ENCODE peak calls at places on chromosomes 12 and 14, in eight cellular contexts. One of them, this sample, is unnamed.
A peak's percentile ranks its signal among the peaks of the same experiment; 100 is the strongest.

GRCh38 chr14:50855558-50855957 is 16.3 kb upstream of the ABHD12B start:
- DNase-seq in CD8-positive, alpha-beta T cell: no peak
- DNase-seq in colonic mucosa: no peak
- DNase-seq in IMR-90: no peak
- DNase-seq in gastrocnemius medialis: no peak
- DNase-seq in breast epithelium: no peak
- DNase-seq in HCT116: no peak
- DNase-seq in pancreas: no peak
- DNase-seq in this sample: no peak

GRCh38 chr14:95432152-95433093 is 84.0 kb downstream of the SYNE3 start:
- DNase-seq in CD8-positive, alpha-beta T cell: no peak
- DNase-seq in colonic mucosa: peak; percentile 56
- DNase-seq in IMR-90: peak; percentile 6
- DNase-seq in gastrocnemius medialis: no peak
- DNase-seq in breast epithelium: no peak
- DNase-seq in HCT116: no peak
- DNase-seq in pancreas: peak; percentile 55
- DNase-seq in this sample: no peak

GRCh38 chr12:122023339-122024131 is 1.9 kb downstream of the BCL7A start:
- DNase-seq in CD8-positive, alpha-beta T cell: no peak
- DNase-seq in colonic mucosa: peak; percentile 72
- DNase-seq in IMR-90: peak; percentile 70
- DNase-seq in gastrocnemius medialis: peak; percentile 67
- DNase-seq in breast epithelium: peak; percentile 78
- DNase-seq in HCT116: peak; percentile 42
- DNase-seq in pancreas: peak; percentile 89
- DNase-seq in this sample: peak; percentile 21

GRCh38 chr12:128387811-128388422 is 120.9 kb downstream of the TMEM132C start:
- DNase-seq in CD8-positive, alpha-beta T cell: no peak
- DNase-seq in colonic mucosa: peak; percentile 46
- DNase-seq in IMR-90: no peak
- DNase-seq in gastrocnemius medialis: no peak
- DNase-seq in breast epithelium: no peak
- DNase-seq in HCT116: no peak
- DNase-seq in pancreas: peak; percentile 38
- DNase-seq in this sample: no peak

GRCh38 chr14:50874842-50875241 is 3.0 kb downstream of the ABHD12B start:
- DNase-seq in CD8-positive, alpha-beta T cell: no peak
- DNase-seq in colonic mucosa: no peak
- DNase-seq in IMR-90: no peak
- DNase-seq in gastrocnemius medialis: no peak
- DNase-seq in breast epithelium: no peak
- DNase-seq in HCT116: no peak
- DNase-seq in pancreas: no peak
- DNase-seq in this sample: no peak

GRCh38 chr12:124094188-124094587 is 121.2 kb downstream of the ZNF664 start:
- DNase-seq in CD8-positive, alpha-beta T cell: no peak
- DNase-seq in colonic mucosa: no peak
- DNase-seq in IMR-90: no peak
- DNase-seq in gastrocnemius medialis: no peak
- DNase-seq in breast epithelium: no peak
- DNase-seq in HCT116: no peak
- DNase-seq in pancreas: no peak
- DNase-seq in this sample: no peak

GRCh38 chr12:116561181-116561821 is 2.1 kb downstream of the MAP1LC3B2 start:
- DNase-seq in CD8-positive, alpha-beta T cell: no peak
- DNase-seq in colonic mucosa: no peak
- DNase-seq in IMR-90: no peak
- DNase-seq in gastrocnemius medialis: no peak
- DNase-seq in breast epithelium: no peak
- DNase-seq in HCT116: no peak
- DNase-seq in pancreas: no peak
- DNase-seq in this sample: no peak

GRCh38 chr14:88519907-88520306 is 34.9 kb downstream of the PTPN21 start:
- DNase-seq in CD8-positive, alpha-beta T cell: no peak
- DNase-seq in colonic mucosa: no peak
- DNase-seq in IMR-90: no peak
- DNase-seq in gastrocnemius medialis: no peak
- DNase-seq in breast epithelium: no peak
- DNase-seq in HCT116: no peak
- DNase-seq in pancreas: no peak
- DNase-seq in this sample: no peak

GRCh38 chr12:122182887-122183587 is at the start of gene LRRC43:
- DNase-seq in CD8-positive, alpha-beta T cell: peak; percentile 28
- DNase-seq in colonic mucosa: peak; percentile 41
- DNase-seq in IMR-90: no peak
- DNase-seq in gastrocnemius medialis: no peak
- DNase-seq in breast epithelium: no peak
- DNase-seq in HCT116: no peak
- DNase-seq in pancreas: peak; percentile 25
- DNase-seq in this sample: no peak

GRCh38 chr14:75794615-75795038 is 133.6 kb downstream of the TTLL5 start:
- DNase-seq in CD8-positive, alpha-beta T cell: no peak
- DNase-seq in colonic mucosa: no peak
- DNase-seq in IMR-90: peak; percentile 72
- DNase-seq in gastrocnemius medialis: no peak
- DNase-seq in breast epithelium: no peak
- DNase-seq in HCT116: peak; percentile 7
- DNase-seq in pancreas: no peak
- DNase-seq in this sample: no peak

GRCh38 chr12:93785262-93786010 is 108.3 kb downstream of the CRADD start:
- DNase-seq in CD8-positive, alpha-beta T cell: no peak
- DNase-seq in colonic mucosa: no peak
- DNase-seq in IMR-90: peak; percentile 97
- DNase-seq in gastrocnemius medialis: peak; percentile 48
- DNase-seq in breast epithelium: peak; percentile 50
- DNase-seq in HCT116: peak; percentile 85
- DNase-seq in pancreas: peak; percentile 10
- DNase-seq in this sample: peak; percentile 45

GRCh38 chr14:65069874-65070709 is 32.2 kb downstream of the MAX start:
- DNase-seq in CD8-positive, alpha-beta T cell: no peak
- DNase-seq in colonic mucosa: peak; percentile 92
- DNase-seq in IMR-90: no peak
- DNase-seq in gastrocnemius medialis: peak; percentile 51
- DNase-seq in breast epithelium: peak; percentile 32
- DNase-seq in HCT116: no peak
- DNase-seq in pancreas: peak; percentile 76
- DNase-seq in this sample: no peak

DNA sequence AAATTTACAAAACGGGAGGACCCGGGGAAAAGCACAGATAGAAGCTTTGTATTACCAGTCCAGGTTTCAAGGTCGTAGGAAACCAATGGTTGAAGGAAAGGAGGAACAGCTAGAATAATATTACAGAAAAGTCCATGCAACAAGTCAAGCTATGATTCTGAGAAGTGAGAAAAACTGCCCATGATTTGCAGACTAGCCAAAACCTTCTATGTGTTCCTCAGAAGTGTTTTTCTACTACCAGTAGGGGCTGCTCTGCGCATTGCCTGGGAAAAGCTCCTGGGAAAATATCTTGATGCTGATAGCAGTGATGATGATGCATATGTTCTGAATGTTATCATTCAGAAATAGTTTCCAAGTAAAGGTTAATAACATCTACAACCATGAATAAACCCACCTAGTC is 2.2 kb downstream of the PDZRN4 start:
- DNase-seq in CD8-positive, alpha-beta T cell: no peak
- DNase-seq in colonic mucosa: no peak
- DNase-seq in IMR-90: no peak
- DNase-seq in gastrocnemius medialis: no peak
- DNase-seq in breast epithelium: no peak
- DNase-seq in HCT116: no peak
- DNase-seq in pancreas: no peak
- DNase-seq in this sample: no peak
- TF ChIP-seq CTCF in CD8-positive, alpha-beta T cell: no peak
- TF ChIP-seq CTCF in colonic mucosa: no peak
- TF ChIP-seq CTCF in IMR-90: peak; percentile 16
- TF ChIP-seq CTCF in gastrocnemius medialis: no peak
- TF ChIP-seq CTCF in breast epithelium: no peak
- TF ChIP-seq CTCF in HCT116: peak; percentile 62
- TF ChIP-seq CTCF in pancreas: no peak
- TF ChIP-seq CTCF in this sample: peak; percentile 66

GRCh38 chr12:95504140-95504539 is 30.2 kb downstream of the METAP2 start:
- DNase-seq in CD8-positive, alpha-beta T cell: no peak
- DNase-seq in colonic mucosa: no peak
- DNase-seq in IMR-90: no peak
- DNase-seq in gastrocnemius medialis: no peak
- DNase-seq in breast epithelium: no peak
- DNase-seq in HCT116: no peak
- DNase-seq in pancreas: peak; percentile 26
- DNase-seq in this sample: no peak

GRCh38 chr12:95509300-95509699 is 35.3 kb downstream of the METAP2 start:
- DNase-seq in CD8-positive, alpha-beta T cell: no peak
- DNase-seq in colonic mucosa: no peak
- DNase-seq in IMR-90: no peak
- DNase-seq in gastrocnemius medialis: no peak
- DNase-seq in breast epithelium: no peak
- DNase-seq in HCT116: no peak
- DNase-seq in pancreas: no peak
- DNase-seq in this sample: no peak

GRCh38 chr12:95511962-95512361 is 38.0 kb downstream of the METAP2 start:
- DNase-seq in CD8-positive, alpha-beta T cell: no peak
- DNase-seq in colonic mucosa: no peak
- DNase-seq in IMR-90: no peak
- DNase-seq in gastrocnemius medialis: no peak
- DNase-seq in breast epithelium: no peak
- DNase-seq in HCT116: no peak
- DNase-seq in pancreas: no peak
- DNase-seq in this sample: no peak

GRCh38 chr12:95505039-95505438 is 31.1 kb downstream of the METAP2 start:
- DNase-seq in CD8-positive, alpha-beta T cell: no peak
- DNase-seq in colonic mucosa: no peak
- DNase-seq in IMR-90: no peak
- DNase-seq in gastrocnemius medialis: no peak
- DNase-seq in breast epithelium: no peak
- DNase-seq in HCT116: no peak
- DNase-seq in pancreas: no peak
- DNase-seq in this sample: no peak

DNA sequence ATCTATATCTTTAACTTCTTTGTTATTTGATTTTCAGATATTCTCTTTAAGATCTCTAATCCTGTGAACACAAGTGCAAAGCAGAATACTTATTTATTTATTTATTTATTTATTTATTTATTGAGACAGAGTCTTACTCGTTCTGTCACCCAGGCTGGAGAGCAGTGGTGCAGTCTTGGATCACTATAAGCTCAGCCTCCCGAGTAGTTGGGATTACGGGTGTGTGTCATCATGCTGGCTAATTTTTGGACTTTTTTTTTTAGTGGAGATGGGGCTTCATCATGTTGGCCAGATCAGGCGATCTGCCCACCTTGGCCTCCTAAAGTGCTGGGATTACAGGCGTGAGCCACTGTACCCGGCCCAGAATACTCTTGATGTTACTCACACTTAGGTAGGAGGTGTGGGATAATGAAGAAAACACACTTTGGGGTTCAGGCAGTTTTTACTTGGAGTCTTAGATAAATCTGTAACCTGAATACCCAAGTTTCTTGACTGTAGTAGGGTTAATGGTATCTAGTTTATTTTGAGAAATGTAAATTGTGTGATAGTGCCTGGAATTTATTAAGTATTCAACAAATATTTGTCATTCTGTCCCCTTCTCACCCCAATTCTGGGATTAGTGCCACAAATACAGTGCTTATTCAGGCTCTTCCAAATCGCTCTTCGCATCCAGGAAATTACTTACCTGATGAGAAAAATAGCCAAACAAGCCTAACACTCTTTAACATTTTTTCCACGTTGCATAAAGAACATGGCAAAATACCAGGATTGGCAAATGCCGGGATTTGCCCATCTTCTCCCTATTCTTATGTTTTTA is 33.0 kb downstream of the METAP2 start:
- DNase-seq in CD8-positive, alpha-beta T cell: no peak
- DNase-seq in colonic mucosa: no peak
- DNase-seq in IMR-90: peak; percentile 7
- DNase-seq in gastrocnemius medialis: no peak
- DNase-seq in breast epithelium: no peak
- DNase-seq in HCT116: no peak
- DNase-seq in pancreas: no peak
- DNase-seq in this sample: no peak
- H3K27ac ChIP-seq in CD8-positive, alpha-beta T cell: no peak overlapping the region
- H3K27ac ChIP-seq in colonic mucosa: no peak overlapping the region
- H3K27ac ChIP-seq in IMR-90: no peak overlapping the region
- H3K27ac ChIP-seq in gastrocnemius medialis: no peak overlapping the region
- H3K27ac ChIP-seq in breast epithelium: no peak overlapping the region
- H3K27ac ChIP-seq in HCT116: no peak overlapping the region
- H3K27ac ChIP-seq in pancreas: no peak overlapping the region
- H3K27ac ChIP-seq in this sample: peak overlapping the region; percentile 64

GRCh38 chr14:69612759-69613145 is 1.4 kb downstream of the SUSD6 start:
- DNase-seq in CD8-positive, alpha-beta T cell: no peak
- DNase-seq in colonic mucosa: no peak
- DNase-seq in IMR-90: no peak
- DNase-seq in gastrocnemius medialis: no peak
- DNase-seq in breast epithelium: no peak
- DNase-seq in HCT116: peak; percentile 7
- DNase-seq in pancreas: no peak
- DNase-seq in this sample: no peak
- TF ChIP-seq CTCF in CD8-positive, alpha-beta T cell: no peak
- TF ChIP-seq CTCF in colonic mucosa: no peak
- TF ChIP-seq CTCF in IMR-90: peak; percentile 15
- TF ChIP-seq CTCF in gastrocnemius medialis: no peak
- TF ChIP-seq CTCF in breast epithelium: no peak
- TF ChIP-seq CTCF in HCT116: peak; percentile 19
- TF ChIP-seq CTCF in pancreas: no peak
- TF ChIP-seq CTCF in this sample: peak; percentile 13

GRCh38 chr12:106142591-106143261 is 4.0 kb upstream of the NUAK1 start:
- DNase-seq in CD8-positive, alpha-beta T cell: no peak
- DNase-seq in colonic mucosa: no peak
- DNase-seq in IMR-90: no peak
- DNase-seq in gastrocnemius medialis: no peak
- DNase-seq in breast epithelium: no peak
- DNase-seq in HCT116: no peak
- DNase-seq in pancreas: no peak
- DNase-seq in this sample: no peak

GRCh38 chr12:106141003-106141402 is 2.2 kb upstream of the NUAK1 start:
- DNase-seq in CD8-positive, alpha-beta T cell: no peak
- DNase-seq in colonic mucosa: no peak
- DNase-seq in IMR-90: no peak
- DNase-seq in gastrocnemius medialis: no peak
- DNase-seq in breast epithelium: no peak
- DNase-seq in HCT116: no peak
- DNase-seq in pancreas: no peak
- DNase-seq in this sample: no peak

GRCh38 chr12:106140223-106140986 is 1.7 kb upstream of the NUAK1 start:
- DNase-seq in CD8-positive, alpha-beta T cell: no peak
- DNase-seq in colonic mucosa: no peak
- DNase-seq in IMR-90: no peak
- DNase-seq in gastrocnemius medialis: no peak
- DNase-seq in breast epithelium: no peak
- DNase-seq in HCT116: no peak
- DNase-seq in pancreas: peak; percentile 18
- DNase-seq in this sample: no peak

GRCh38 chr12:106139422-106140141 is 828 bp upstream of the NUAK1 start:
- DNase-seq in CD8-positive, alpha-beta T cell: no peak
- DNase-seq in colonic mucosa: peak; percentile 81
- DNase-seq in IMR-90: peak; percentile 66
- DNase-seq in gastrocnemius medialis: peak; percentile 83
- DNase-seq in breast epithelium: no peak
- DNase-seq in HCT116: peak; percentile 56
- DNase-seq in pancreas: peak; percentile 87
- DNase-seq in this sample: peak; percentile 43

DNA sequence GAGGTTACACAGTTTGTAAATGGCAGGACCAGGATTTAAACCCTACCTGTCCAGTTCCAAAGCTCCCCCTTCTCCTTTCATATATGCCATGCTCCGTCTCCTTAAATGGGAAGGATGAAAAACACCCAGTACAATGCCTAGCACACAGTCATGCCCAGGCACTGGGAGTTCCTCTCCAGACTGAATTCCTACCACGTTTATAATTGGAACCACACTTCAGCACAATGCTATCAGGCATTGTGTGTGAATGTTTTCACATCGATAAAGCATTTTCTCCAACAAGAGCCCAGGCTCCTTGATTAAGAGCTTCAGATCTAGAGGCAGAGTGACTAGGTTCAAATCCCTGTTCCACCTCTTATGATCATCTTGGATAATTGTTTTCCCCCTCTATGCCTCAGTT is 2.7 kb upstream of the NUAK1 start:
- DNase-seq in CD8-positive, alpha-beta T cell: no peak
- DNase-seq in colonic mucosa: no peak
- DNase-seq in IMR-90: no peak
- DNase-seq in gastrocnemius medialis: no peak
- DNase-seq in breast epithelium: no peak
- DNase-seq in HCT116: no peak
- DNase-seq in pancreas: no peak
- DNase-seq in this sample: no peak
- H3K27ac ChIP-seq in CD8-positive, alpha-beta T cell: no peak overlapping the region
- H3K27ac ChIP-seq in colonic mucosa: no peak overlapping the region
- H3K27ac ChIP-seq in IMR-90: no peak overlapping the region
- H3K27ac ChIP-seq in gastrocnemius medialis: peak overlapping the region; percentile 94
- H3K27ac ChIP-seq in breast epithelium: no peak overlapping the region
- H3K27ac ChIP-seq in HCT116: no peak overlapping the region
- H3K27ac ChIP-seq in pancreas: no peak overlapping the region
- H3K27ac ChIP-seq in this sample: peak overlapping the region; percentile 96

This sample was measured in thoracic aorta.